ENCODE peak calls at places on chromosomes 4 and X, in six cellular contexts. E is Calu3, Y is GM10248, Z is nephron progenitor cell, J is lung, K is AG04449. A is an unnamed sample.

GRCh38 chr4:88738714-88739366 is 41.2 kb upstream of the NAP1L5 start:
- DNase-seq in J (no peak), Y (no peak), K (no peak), Z (no peak), E (no peak), A (no peak)

GRCh38 chr4:121696140-121696640 is 590 bp downstream of the ANXA5 start:
- DNase-seq in J (peak; percentile 78), Z (peak; percentile 45), K (no peak), Y (peak; percentile 32), E (peak; percentile 28), A (peak; percentile 63)

GRCh38 chrX:132677233-132677716 is 188.4 kb upstream of the MBNL3 start:
- DNase-seq in Y (no peak), K (no peak), E (no peak), J (no peak), Z (no peak), A (no peak)

GRCh38 chr4:84238247-84239090 is 260.6 kb downstream of the NKX6-1 start:
- DNase-seq in J (no peak), Y (no peak), K (no peak), Z (no peak), E (no peak), A (peak; percentile 8)

GRCh38 chr4:40811886-40812857 is 62.4 kb downstream of the NSUN7 start:
- DNase-seq in Z (no peak), K (no peak), J (no peak), E (no peak), Y (no peak), A (no peak)

GRCh38 chr4:168150651-168151050 is 58.3 kb downstream of the ANXA10 start:
- DNase-seq in K (no peak), J (no peak), E (no peak), Y (no peak), Z (no peak), A (no peak)

GRCh38 chr4:139886798-139887197 is 221.2 kb downstream of the MGST2 start:
- DNase-seq in Y (no peak), K (no peak), Z (no peak), J (no peak), E (no peak), A (no peak)

GRCh38 chr4:2484993-2485392 is 16.1 kb downstream of the RNF4 start:
- DNase-seq in Z (no peak), E (no peak), J (peak; percentile 73), Y (peak; percentile 78), K (no peak), A (no peak)

GRCh38 chr4:127055349-127055748 is 577.4 kb upstream of the INTU start:
- DNase-seq in K (no peak), Z (no peak), Y (no peak), E (no peak), J (no peak), A (peak; percentile 28)

GRCh38 chrX:77785400-77785745 is 643 bp downstream of the ATRX start:
- DNase-seq in K (no peak), E (peak; percentile 5), Y (no peak), Z (peak; percentile 18), J (no peak), A (no peak)

GRCh38 chr4:133130171-133130570 is 18.9 kb upstream of the PCDH10 start:
- DNase-seq in J (no peak), Y (no peak), E (no peak), Z (no peak), K (no peak), A (no peak)

GRCh38 chrX:82813671-82814078 is 694.4 kb upstream of the POU3F4 start:
- DNase-seq in E (peak; percentile 41), Z (no peak), Y (no peak), K (no peak), J (no peak), A (no peak)

GRCh38 chr4:89590102-89590501 is 246.9 kb downstream of the SNCA start:
- DNase-seq in Z (no peak), K (no peak), J (no peak), Y (no peak), E (no peak), A (no peak)

GRCh38 chr4:95255396-95256107 is 293.2 kb downstream of the UNC5C start:
- DNase-seq in K (no peak), J (no peak), Z (no peak), Y (no peak), E (no peak), A (no peak)

GRCh38 chrX:16466640-16467432 is 183.1 kb upstream of the S100G start:
- DNase-seq in Y (no peak), J (no peak), E (peak; percentile 8), Z (no peak), K (no peak), A (no peak)

GRCh38 chr4:87916636-87917035 is 58.9 kb upstream of the SPP1 start:
- DNase-seq in Z (no peak), Y (no peak), K (no peak), E (no peak), J (no peak), A (no peak)

GRCh38 chr4:5797866-5798265 is 86.9 kb downstream of the EVC start:
- DNase-seq in Y (no peak), E (no peak), Z (no peak), K (no peak), J (no peak), A (no peak)

GRCh38 chrX:73943572-73943899 is 360.4 kb upstream of the ZCCHC13 start:
- DNase-seq in K (no peak), Y (no peak), Z (no peak), E (no peak), J (no peak), A (no peak)

GRCh38 chr4:52874948-52875347 is 12.8 kb downstream of the RASL11B start:
- DNase-seq in K (no peak), E (no peak), Z (no peak), Y (no peak), J (no peak), A (no peak)

GRCh38 chr4:41418444-41418843 is 119.5 kb upstream of the LIMCH1 start:
- DNase-seq in Y (no peak), K (peak; percentile 9), J (no peak), Z (no peak), E (no peak), A (peak; percentile 12)

GRCh38 chr4:153651041-153651960 is 32.8 kb upstream of the TLR2 start:
- DNase-seq in Y (no peak), J (peak; percentile 59), E (no peak), K (no peak), Z (no peak), A (no peak)

GRCh38 chr4:2593003-2593402 is 56.6 kb downstream of the FAM193A start:
- DNase-seq in Z (no peak), Y (no peak), J (no peak), K (no peak), E (no peak), A (no peak)

GRCh38 chrX:155819966-155820491 is 61.1 kb upstream of the VAMP7 start:
- DNase-seq in J (peak; percentile 61), E (peak; percentile 73), Z (peak; percentile 44), Y (peak; percentile 33), K (peak; percentile 66), A (peak; percentile 63)

GRCh38 chr4:61985426-61985825 is 785.3 kb downstream of the ADGRL3 start:
- DNase-seq in K (no peak), E (no peak), Z (no peak), J (no peak), Y (no peak), A (no peak)

GRCh38 chr4:170805352-170805751 is 715.6 kb upstream of the AADAT start:
- DNase-seq in K (no peak), J (no peak), E (no peak), Z (no peak), Y (no peak), A (no peak)

GRCh38 chrX:149630681-149631292 is 805 bp downstream of the TMEM185A start:
- DNase-seq in Y (no peak), Z (no peak), J (no peak), K (no peak), E (peak; percentile 12), A (peak; percentile 3)

GRCh38 chr4:37244583-37245390 is at the start of gene NWD2:
- DNase-seq in Y (peak; percentile 17), K (no peak), J (no peak), E (peak; percentile 51), Z (peak; percentile 69), A (no peak)

GRCh38 chr4:37241646-37242045 is 2.9 kb upstream of the NWD2 start:
- DNase-seq in Y (no peak), J (no peak), E (no peak), Z (no peak), K (no peak), A (no peak)

GRCh38 chr4:37245391-37245954 is 930 bp downstream of the NWD2 start:
- DNase-seq in K (no peak), J (no peak), Z (peak; percentile 9), E (peak; percentile 1), Y (no peak), A (no peak)

GRCh38 chr4:37243061-37243460 is 1.5 kb upstream of the NWD2 start:
- DNase-seq in K (no peak), E (peak; percentile 2), J (no peak), Z (peak; percentile 7), Y (no peak), A (no peak)

GRCh38 chr4:37243722-37244582 is 591 bp upstream of the NWD2 start:
- DNase-seq in E (peak; percentile 51), Y (peak; percentile 12), J (no peak), Z (peak; percentile 55), K (no peak), A (no peak)
- TF ChIP-seq CTCF in E (peak; percentile 47), Y (no peak), J (no peak), Z (peak; percentile 41), K (no peak), A (no peak)

DNA sequence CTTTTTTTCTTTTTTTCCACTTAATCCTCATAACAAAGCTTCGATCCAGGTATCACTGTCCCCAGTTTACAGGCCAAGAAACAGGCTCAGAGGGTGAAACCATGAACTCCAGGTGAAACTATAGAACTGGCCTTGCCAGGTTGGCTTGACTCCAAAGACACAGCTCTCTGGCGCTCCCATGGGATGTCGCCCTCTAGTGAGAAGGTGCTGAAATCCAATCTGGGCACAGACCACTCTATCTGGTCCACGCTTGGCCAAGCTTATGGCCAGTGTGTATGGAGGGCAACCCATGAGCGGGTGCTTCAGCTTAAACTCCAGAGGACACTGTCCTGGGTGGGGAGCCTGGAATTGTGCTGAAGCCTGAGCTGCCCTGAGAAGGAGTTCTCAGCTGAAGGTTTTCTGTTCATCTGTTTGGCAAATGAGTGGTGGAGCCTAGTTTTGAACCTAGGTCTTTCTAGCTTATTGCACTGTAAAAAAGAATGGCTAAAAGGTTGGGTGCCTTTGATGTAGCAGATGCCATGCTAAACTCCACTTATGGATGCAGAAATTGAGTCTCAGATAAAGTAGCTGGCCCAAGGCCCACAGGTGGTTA is 70.5 kb downstream of the SEL1L3 start:
- DNase-seq in J (peak; percentile 54), K (no peak), Z (peak; percentile 25), E (peak; percentile 71), Y (no peak), A (no peak)
- TF ChIP-seq CTCF in J (no peak), K (peak; percentile 42), Z (no peak), E (peak; percentile 59), Y (peak; percentile 33), A (no peak)

GRCh38 chr4:56743550-56743949 is 62.5 kb upstream of the HOPX start:
- DNase-seq in Z (no peak), Y (no peak), E (no peak), K (no peak), J (no peak), A (no peak)
- TF ChIP-seq CTCF in Z (no peak), Y (no peak), E (no peak), K (no peak), J (no peak), A (no peak)

DNA sequence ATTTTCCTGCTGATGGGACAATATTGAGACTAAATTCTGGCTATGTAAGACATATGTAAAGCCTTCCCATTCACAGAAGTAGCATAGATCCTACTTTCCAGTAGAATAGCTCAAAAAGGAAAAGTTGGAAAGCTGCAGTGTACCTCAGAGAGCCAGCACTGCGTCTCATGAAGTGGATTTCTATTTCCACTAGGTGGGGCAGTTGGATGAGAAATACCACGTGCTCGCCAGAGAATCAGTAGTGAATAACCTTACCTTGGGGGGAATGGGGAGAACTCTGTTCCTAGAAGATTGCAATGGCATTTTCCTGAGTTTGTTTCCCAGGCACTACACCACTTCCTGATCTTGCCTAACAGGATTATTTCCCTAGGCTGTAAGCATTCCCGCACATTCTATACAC is 907.1 kb downstream of the FSTL5 start:
- DNase-seq in K (no peak), Z (no peak), E (no peak), Y (no peak), J (no peak), A (no peak)
- TF ChIP-seq CTCF in K (no peak), Z (no peak), E (no peak), Y (peak; percentile 38), J (no peak), A (no peak)